ENCODE peak calls at places on chromosomes 2 and 18, in five cellular contexts. B is fibroblast of lung, E is PC-3, N is astrocyte, X is neural progenitor cell. Z is an unnamed sample.

GRCh38 chr18:43398601-43399000 is 121.3 kb upstream of the SYT4 start:
- DNase-seq in E (no peak), N (no peak), X (no peak), B (no peak), Z (no peak)

GRCh38 chr18:31245820-31246219 is 72.1 kb upstream of the DSG1 start:
- DNase-seq in N (peak), E (peak), X (no peak), B (no peak), Z (no peak)

GRCh38 chr18:2906522-2907458 is 60.0 kb downstream of the EMILIN2 start:
- DNase-seq in B (no peak), E (peak), X (peak), N (no peak), Z (no peak)

GRCh38 chr2:162261032-162261945 is 18.0 kb upstream of the FAP start:
- DNase-seq in N (peak), B (peak), X (no peak), E (peak), Z (no peak)

GRCh38 chr2:162086904-162087303 is 12.9 kb upstream of the DPP4 start:
- DNase-seq in E (peak), B (no peak), N (peak), X (no peak), Z (no peak)

GRCh38 chr2:145598434-145598833 is 1078.5 kb upstream of the ZEB2 start:
- DNase-seq in N (peak), E (peak), B (peak), X (no peak), Z (no peak)

GRCh38 chr2:155203187-155203586 is 504.7 kb downstream of the KCNJ3 start:
- DNase-seq in E (no peak), B (no peak), X (peak), N (no peak), Z (no peak)

GRCh38 chr2:73268831-73269685 is 15.2 kb downstream of the FBXO41 start:
- DNase-seq in E (peak), N (no peak), X (peak), B (peak), Z (no peak)

GRCh38 chr18:3530807-3531206 is 80.8 kb downstream of the TGIF1 start:
- DNase-seq in E (no peak), N (no peak), B (no peak), X (no peak), Z (no peak)

GRCh38 chr2:144328933-144329332 is 191.0 kb downstream of the ZEB2 start:
- DNase-seq in N (no peak), X (no peak), E (no peak), B (no peak), Z (no peak)

GRCh38 chr2:163187995-163188655 is 349.6 kb upstream of the KCNH7 start:
- DNase-seq in X (no peak), N (peak), E (no peak), B (no peak), Z (no peak)

GRCh38 chr2:45802739-45803138 is 151.3 kb downstream of the PRKCE start:
- DNase-seq in X (no peak), E (no peak), N (no peak), B (no peak), Z (no peak)

GRCh38 chr2:145253492-145253891 is 733.6 kb upstream of the ZEB2 start:
- DNase-seq in N (no peak), E (peak), X (no peak), B (no peak), Z (no peak)

GRCh38 chr2:14023558-14023957 is 609.0 kb upstream of the LRATD1 start:
- DNase-seq in E (no peak), B (no peak), N (no peak), X (no peak), Z (no peak)

GRCh38 chr18:63924551-63924950 is 16.8 kb downstream of the SERPINB10 start:
- DNase-seq in N (peak), X (no peak), E (no peak), B (no peak), Z (no peak)

GRCh38 chr18:79108520-79109215 is 39.5 kb downstream of the ATP9B start:
- DNase-seq in N (no peak), X (no peak), E (no peak), B (peak), Z (no peak)

DNA sequence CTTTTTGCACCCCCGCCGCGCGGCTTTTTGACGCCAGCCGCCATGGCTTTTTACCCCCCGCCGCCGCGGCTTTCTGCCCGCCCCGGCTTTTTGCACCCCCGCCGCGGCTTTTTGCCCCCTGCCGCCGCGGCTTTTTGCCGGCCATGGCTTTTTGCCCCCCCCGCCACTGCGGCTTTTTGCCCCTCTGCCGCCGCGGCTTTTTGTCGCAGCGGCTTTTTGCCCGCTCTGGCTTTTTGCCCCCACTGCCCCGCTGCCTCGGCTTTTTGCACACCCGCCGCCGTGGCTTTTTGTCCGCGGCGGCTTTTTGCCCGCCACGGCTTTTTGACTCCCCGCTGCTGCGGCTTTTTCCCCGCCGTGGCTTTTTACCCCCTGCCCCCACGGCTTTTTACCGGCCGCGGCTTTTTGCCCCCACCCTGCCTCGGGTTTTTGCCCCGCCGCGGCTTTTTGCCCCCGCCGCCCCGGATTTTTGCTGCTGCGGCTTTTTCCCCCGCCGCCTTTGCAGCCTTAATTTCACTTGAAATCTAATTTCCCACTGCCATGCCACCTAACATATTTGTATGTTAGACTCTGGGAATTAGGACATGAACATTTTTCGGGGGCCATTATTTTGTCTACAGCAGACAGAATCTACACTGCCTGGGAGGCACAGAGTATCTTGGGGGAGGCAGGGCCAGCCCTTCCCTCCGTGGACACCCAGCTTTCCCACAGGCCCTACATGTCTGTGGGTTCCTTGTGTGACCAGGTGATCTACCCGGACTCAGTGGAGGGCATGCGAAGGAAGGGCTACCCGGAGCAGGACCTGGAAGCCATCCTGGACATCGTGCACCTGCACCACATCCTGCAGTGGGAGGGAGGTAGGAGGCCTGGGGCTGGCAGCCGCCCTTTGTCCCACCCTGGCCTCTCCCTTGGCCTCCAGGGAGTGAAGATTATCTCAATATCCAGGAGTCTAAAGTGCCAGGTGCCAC is 3031.0 kb upstream of the TEKT4 start:
- DNase-seq in B (no peak), X (no peak), N (no peak), E (no peak), Z (no peak)
- TF ChIP-seq EZH2 in B (peak), X (no peak), N (peak), E (peak), Z (no peak)

GRCh38 chr18:57435851-57436192 is 648 bp downstream of the ONECUT2 start:
- DNase-seq in E (no peak), X (no peak), B (no peak), N (no peak), Z (no peak)

GRCh38 chr18:57434177-57434535 is 1.0 kb upstream of the ONECUT2 start:
- DNase-seq in N (no peak), E (no peak), X (peak), B (no peak), Z (no peak)

GRCh38 chr18:57433492-57434176 is 1.5 kb upstream of the ONECUT2 start:
- DNase-seq in N (no peak), X (no peak), E (peak), B (no peak), Z (no peak)

GRCh38 chr18:57436193-57436964 is 1.2 kb downstream of the ONECUT2 start:
- DNase-seq in N (no peak), E (no peak), X (peak), B (no peak), Z (no peak)

DNA sequence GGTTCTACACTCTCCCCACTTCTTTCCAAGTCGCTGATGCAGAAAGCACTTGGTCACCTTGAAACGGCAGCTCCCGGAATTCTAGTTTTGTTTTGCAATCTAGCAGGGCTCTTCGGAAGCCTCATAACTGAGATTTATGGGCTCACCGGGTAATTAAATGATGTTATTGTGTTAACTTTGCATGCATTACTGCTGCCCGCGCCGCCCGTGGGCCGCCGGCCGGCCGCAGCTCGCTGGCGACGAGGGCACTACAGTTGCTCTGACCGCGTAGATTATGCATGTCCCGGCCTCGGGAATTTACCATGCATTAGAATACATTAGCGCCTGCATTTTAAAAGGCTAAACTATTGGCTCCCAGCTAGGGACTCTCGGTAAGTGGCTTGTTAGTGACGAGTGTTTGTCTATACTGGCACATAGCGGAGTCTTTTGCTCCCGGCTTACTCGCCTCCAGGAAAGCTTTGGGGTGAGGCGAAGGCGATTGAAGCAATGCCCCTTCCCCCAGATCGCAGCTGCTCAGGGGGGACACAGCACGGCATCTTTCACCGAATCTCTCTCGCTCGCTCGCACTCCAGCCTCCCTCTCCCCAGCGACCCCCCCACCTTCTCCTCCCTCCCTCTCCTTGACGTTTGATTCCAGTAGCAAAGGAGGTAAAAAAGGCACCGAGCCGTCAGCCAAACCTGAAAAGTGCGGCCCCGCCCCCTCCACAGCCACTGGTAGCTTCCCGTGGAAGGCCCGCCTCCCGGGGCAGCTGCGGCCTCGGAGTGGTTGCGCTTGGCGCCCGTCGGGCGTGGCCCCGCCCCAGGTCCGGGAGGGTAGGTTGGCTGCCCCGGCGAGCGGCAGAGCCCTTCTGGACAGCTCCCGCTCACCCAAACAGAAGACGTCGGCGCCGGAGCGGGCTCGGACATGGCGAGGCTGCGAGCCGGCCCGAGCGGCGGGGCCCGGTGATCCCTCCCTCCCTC is at the start of gene ONECUT2:
- DNase-seq in B (peak), N (peak), E (peak), X (peak), Z (peak)
- TF ChIP-seq EZH2 in B (peak), N (peak), E (peak), X (peak), Z (no peak)

DNA sequence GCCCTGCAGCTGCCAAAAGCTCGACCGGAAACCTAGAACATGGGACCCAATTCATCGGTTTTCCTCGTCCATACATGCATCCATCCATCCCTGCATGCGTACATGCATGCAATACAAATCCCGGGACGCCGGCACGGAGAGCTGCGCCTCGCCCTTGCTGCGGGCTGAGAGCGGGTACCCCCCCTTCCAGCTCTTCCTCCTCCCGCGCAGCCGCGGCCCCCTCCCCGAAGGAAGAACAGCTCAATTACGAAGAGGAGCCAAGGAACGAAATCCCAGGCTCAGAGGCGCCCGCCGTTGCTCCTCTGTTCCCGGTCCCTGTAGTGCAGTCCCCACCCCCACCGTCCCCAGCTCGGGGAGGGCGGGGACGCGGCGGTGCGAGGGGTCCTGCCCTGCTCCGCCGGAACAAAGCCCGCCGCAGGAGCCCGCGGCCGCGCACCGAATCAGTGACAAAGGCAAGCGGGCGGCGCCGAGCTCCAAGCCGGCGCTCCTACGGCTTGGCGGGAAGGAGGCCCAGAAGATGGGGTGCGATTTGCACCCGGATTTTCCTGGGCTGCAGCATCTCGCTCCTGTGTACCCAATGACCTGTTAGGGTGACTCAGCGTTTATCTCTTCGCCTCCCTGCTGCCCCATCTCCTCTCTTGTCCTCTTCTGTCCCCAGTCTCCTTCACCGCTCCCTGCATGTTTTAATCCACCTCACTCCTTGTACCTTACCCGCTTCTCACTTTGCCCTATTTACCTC is 8.9 kb upstream of the POU3F3 start:
- DNase-seq in E (no peak), X (peak), B (no peak), N (no peak), Z (no peak)
- TF ChIP-seq EZH2 in E (no peak), X (peak), B (peak), N (peak), Z (no peak)

GRCh38 chr2:218993345-218994315 is at the start of gene CRYBA2:
- DNase-seq in N (no peak), X (peak), E (peak), B (no peak), Z (no peak)
- TF ChIP-seq EZH2 in N (peak), X (peak), E (no peak), B (peak), Z (no peak)

GRCh38 chr2:242056785-242057184 is 187.3 kb downstream of the RTP5 start:
- DNase-seq in N (no peak), E (no peak), B (no peak), X (no peak), Z (no peak)

GRCh38 chr2:242058116-242058680 is 188.7 kb downstream of the RTP5 start:
- DNase-seq in N (no peak), X (no peak), B (no peak), E (no peak), Z (no peak)

GRCh38 chr2:242056026-242056425 is 186.5 kb downstream of the RTP5 start:
- DNase-seq in E (no peak), B (no peak), X (no peak), N (no peak), Z (no peak)

GRCh38 chr2:242059566-242059965 is 190.0 kb downstream of the RTP5 start:
- DNase-seq in E (no peak), N (no peak), X (no peak), B (no peak), Z (no peak)

GRCh38 chr2:242057379-242058040 is 188.0 kb downstream of the RTP5 start:
- DNase-seq in N (no peak), E (no peak), B (no peak), X (no peak), Z (no peak)
- TF ChIP-seq EZH2 in N (no peak), E (no peak), B (no peak), X (no peak), Z (no peak)

GRCh38 chr2:44532031-44532430 is 170.3 kb downstream of the CAMKMT start:
- DNase-seq in N (no peak), E (no peak), B (no peak), X (no peak), Z (no peak)
- TF ChIP-seq EZH2 in N (no peak), E (no peak), B (no peak), X (no peak), Z (no peak)

DNA sequence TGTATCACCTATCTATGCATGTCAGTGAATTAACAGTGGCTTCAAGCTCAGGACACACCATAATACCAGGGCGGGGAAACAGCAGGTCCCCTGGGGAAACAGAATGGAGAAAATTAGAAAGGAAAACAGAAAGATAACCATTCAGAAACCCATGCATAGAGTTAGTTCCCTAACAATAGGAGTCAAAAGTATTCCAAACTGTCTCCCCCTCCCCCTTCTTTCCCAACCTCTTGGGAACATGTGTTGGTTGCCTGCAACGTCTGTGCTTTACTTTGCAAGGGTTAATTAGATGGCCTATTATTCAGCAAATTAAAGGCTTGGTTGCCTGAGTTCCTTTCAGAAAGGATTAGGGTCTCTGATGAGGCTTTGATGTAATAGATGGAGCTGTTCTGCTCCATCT is 176.5 kb downstream of the MYO3B start:
- DNase-seq in B (no peak), X (peak), N (no peak), E (no peak), Z (no peak)
- TF ChIP-seq EZH2 in B (no peak), X (no peak), N (no peak), E (no peak), Z (no peak)

GRCh38 chr2:72145658-72146329 is 1.9 kb downstream of the CYP26B1 start:
- DNase-seq in X (no peak), E (no peak), N (no peak), B (no peak), Z (no peak)

GRCh38 chr2:72147971-72148369 is 308 bp upstream of the CYP26B1 start:
- DNase-seq in B (no peak), N (no peak), E (no peak), X (peak), Z (no peak)

GRCh38 chr2:72144746-72145657 is 2.7 kb downstream of the CYP26B1 start:
- DNase-seq in N (no peak), X (peak), E (peak), B (no peak), Z (peak)

GRCh38 chr2:72147303-72147970 is at the start of gene CYP26B1:
- DNase-seq in B (no peak), N (no peak), E (no peak), X (peak), Z (no peak)

GRCh38 chr2:72146357-72147302 is 1.0 kb downstream of the CYP26B1 start:
- DNase-seq in E (no peak), N (no peak), B (no peak), X (peak), Z (no peak)
- TF ChIP-seq EZH2 in E (no peak), N (peak), B (peak), X (no peak), Z (no peak)

Z was measured in PC-9.